ENCODE peak calls at places on chromosomes 6 and 20, in four cellular contexts. Y is neural progenitor cell, D is choroid plexus epithelial cell, A is mesenchymal stem cell. C is an unnamed sample.
A peak's percentile ranks its signal among the peaks of the same experiment; 100 is the strongest.

GRCh38 chr6:106133040-106133439 is 46.9 kb downstream of the PRDM1 start:
- DNase-seq in D (no peak), A (no peak), Y (no peak), C (no peak)

GRCh38 chr6:39199541-39199940 is 29.7 kb downstream of the KCNK5 start:
- DNase-seq in Y (no peak), D (no peak), A (no peak), C (no peak)

GRCh38 chr6:53647437-53648094 is 18.0 kb downstream of the KLHL31 start:
- DNase-seq in D (peak; percentile 20), A (no peak), Y (no peak), C (no peak)

GRCh38 chr20:22531756-22532155 is 52.6 kb downstream of the FOXA2 start:
- DNase-seq in D (no peak), A (no peak), Y (no peak), C (no peak)

GRCh38 chr6:119077643-119078448 is 618 bp downstream of the FAM184A start:
- DNase-seq in D (peak; percentile 10), A (peak; percentile 9), Y (peak; percentile 55), C (peak; percentile 85)

GRCh38 chr6:118660218-118660569 is 8.8 kb upstream of the CEP85L start:
- DNase-seq in Y (no peak), D (peak; percentile 54), A (peak; percentile 32), C (peak; percentile 19)

GRCh38 chr6:118799826-118800225 is 94.1 kb upstream of the ASF1A start:
- DNase-seq in D (no peak), A (no peak), Y (no peak), C (no peak)

GRCh38 chr6:146997062-146997461 is 207.2 kb upstream of the STXBP5 start:
- DNase-seq in D (peak; percentile 88), Y (no peak), A (peak; percentile 76), C (no peak)

GRCh38 chr6:129059650-129060049 is 176.7 kb downstream of the LAMA2 start:
- DNase-seq in A (no peak), D (no peak), Y (no peak), C (no peak)

GRCh38 chr20:4112490-4113420 is 97.4 kb upstream of the RNF24 start:
- DNase-seq in D (peak; percentile 81), A (no peak), Y (no peak), C (no peak)

GRCh38 chr6:7518853-7519252 is 22.6 kb upstream of the DSP start:
- DNase-seq in Y (no peak), A (no peak), D (no peak), C (no peak)

GRCh38 chr6:2876210-2877056 is 26.7 kb downstream of the SERPINB9 start:
- DNase-seq in A (peak; percentile 91), Y (peak; percentile 64), D (peak; percentile 97), C (peak; percentile 82)

GRCh38 chr6:35407086-35407485 is 45.1 kb upstream of the FANCE start:
- DNase-seq in D (no peak), Y (no peak), A (no peak), C (no peak)

GRCh38 chr6:28816909-28817807 is 106.6 kb downstream of the TRIM27 start:
- DNase-seq in Y (peak; percentile 57), D (peak; percentile 76), A (peak; percentile 54), C (peak; percentile 70)

GRCh38 chr6:82589509-82590206 is 226.0 kb downstream of the TPBG start:
- DNase-seq in D (peak; percentile 89), Y (peak; percentile 18), A (peak; percentile 84), C (peak; percentile 44)

GRCh38 chr6:116764961-116765841 is at the start of gene FAM162B:
- DNase-seq in D (peak; percentile 33), Y (peak; percentile 73), A (peak; percentile 44), C (peak; percentile 83)

GRCh38 chr6:19753822-19754221 is 83.3 kb upstream of the ID4 start:
- DNase-seq in A (no peak), D (no peak), Y (no peak), C (peak; percentile 22)